ENCODE peak calls at places on chromosomes 2 and 18, in six cellular contexts. P is right cardiac atrium, C is SJCRH30, R is cardiac fibroblast, M is ovary, K is breast epithelium. L is an unnamed sample.

GRCh38 chr2:238864207-238865014 is 16.5 kb downstream of the TWIST2 start:
- DNase-seq in P (peak; percentile 90), C (peak; percentile 90), R (peak; percentile 98), M (peak; percentile 87), K (peak; percentile 81), L (peak; percentile 99)

GRCh38 chr2:160125828-160126227 is 63.4 kb upstream of the PLA2R1 start:
- DNase-seq in P (no peak), C (peak; percentile 79), R (no peak), M (no peak), K (no peak), L (no peak)

GRCh38 chr2:30484995-30485394 is 37.9 kb downstream of the LCLAT1 start:
- DNase-seq in P (no peak), C (no peak), R (no peak), M (no peak), K (no peak), L (no peak)

GRCh38 chr2:43086451-43087221 is 139.8 kb downstream of the ZFP36L2 start:
- DNase-seq in P (peak; percentile 79), C (peak; percentile 97), R (peak; percentile 100), M (peak; percentile 61), K (peak; percentile 93), L (peak; percentile 98)

GRCh38 chr2:70035344-70035844 is 51.9 kb upstream of the PCBP1 start:
- DNase-seq in P (no peak), C (no peak), R (no peak), M (no peak), K (no peak), L (no peak)

GRCh38 chr2:165633431-165633830 is 160.6 kb downstream of the GALNT3 start:
- DNase-seq in P (no peak), C (no peak), R (no peak), M (no peak), K (no peak), L (no peak)

GRCh38 chr2:32553829-32554432 is 73.9 kb upstream of the TTC27 start:
- DNase-seq in P (no peak), C (peak; percentile 72), R (peak; percentile 71), M (no peak), K (no peak), L (peak; percentile 57)

GRCh38 chr2:62231541-62231940 is 35.6 kb downstream of the B3GNT2 start:
- DNase-seq in P (no peak), C (no peak), R (no peak), M (no peak), K (no peak), L (no peak)

GRCh38 chr18:47036298-47036874 is 965 bp upstream of the ELOA2 start:
- DNase-seq in P (no peak), C (peak; percentile 55), R (peak; percentile 48), M (no peak), K (no peak), L (peak; percentile 43)

GRCh38 chr18:42182728-42183700 is 228.0 kb downstream of the PIK3C3 start:
- DNase-seq in P (no peak), C (peak; percentile 31), R (peak; percentile 18), M (no peak), K (no peak), L (no peak)

GRCh38 chr18:12155996-12156395 is 62.4 kb downstream of the ANKRD62 start:
- DNase-seq in P (no peak), C (no peak), R (no peak), M (no peak), K (no peak), L (peak; percentile 60)

GRCh38 chr2:9462872-9463697 is 11.3 kb upstream of the IAH1 start:
- DNase-seq in P (no peak), C (no peak), R (no peak), M (no peak), K (no peak), L (no peak)

GRCh38 chr2:39494784-39495251 is 57.7 kb upstream of the MAP4K3 start:
- DNase-seq in P (peak; percentile 22), C (peak; percentile 70), R (peak; percentile 99), M (no peak), K (no peak), L (peak; percentile 98)

GRCh38 chr2:6506311-6507258 is 359.1 kb downstream of the CMPK2 start:
- DNase-seq in P (no peak), C (peak; percentile 76), R (no peak), M (no peak), K (no peak), L (peak; percentile 84)

GRCh38 chr2:12271589-12271984 is 445.1 kb upstream of the TRIB2 start:
- DNase-seq in P (no peak), C (no peak), R (no peak), M (no peak), K (no peak), L (no peak)

GRCh38 chr2:217415316-217415715 is 555.5 kb upstream of the TNP1 start:
- DNase-seq in P (no peak), C (no peak), R (no peak), M (no peak), K (no peak), L (no peak)

GRCh38 chr2:96400049-96401000 is 64.8 kb downstream of the NCAPH start:
- DNase-seq in P (no peak), C (peak; percentile 56), R (no peak), M (no peak), K (no peak), L (no peak)

GRCh38 chr2:173175222-173175621 is 99.6 kb downstream of the MAP3K20 start:
- DNase-seq in P (no peak), C (no peak), R (peak; percentile 72), M (no peak), K (no peak), L (no peak)

GRCh38 chr2:188659656-188660406 is 314.3 kb upstream of the COL3A1 start:
- DNase-seq in P (no peak), C (peak; percentile 50), R (peak; percentile 90), M (no peak), K (no peak), L (peak; percentile 60)

GRCh38 chr2:86037141-86037794 is 68.4 kb downstream of the POLR1A start:
- DNase-seq in P (peak; percentile 86), C (no peak), R (peak; percentile 85), M (peak; percentile 79), K (peak; percentile 57), L (peak; percentile 95)

GRCh38 chr2:240239325-240239724 is 98.9 kb upstream of the OTOS start:
- DNase-seq in P (no peak), C (no peak), R (no peak), M (no peak), K (peak; percentile 8), L (no peak)

GRCh38 chr2:162075689-162076132 is 1.7 kb upstream of the DPP4 start:
- DNase-seq in P (no peak), C (no peak), R (peak; percentile 86), M (no peak), K (no peak), L (peak; percentile 83)

GRCh38 chr2:162072976-162073775 is 839 bp downstream of the DPP4 start:
- DNase-seq in P (no peak), C (no peak), R (peak; percentile 42), M (peak; percentile 29), K (no peak), L (no peak)

GRCh38 chr2:162073776-162074578 is at the start of gene DPP4:
- DNase-seq in P (peak; percentile 13), C (no peak), R (peak; percentile 36), M (peak; percentile 28), K (no peak), L (peak; percentile 71)

GRCh38 chr2:162074579-162074922 is 536 bp upstream of the DPP4 start:
- DNase-seq in P (no peak), C (no peak), R (peak; percentile 60), M (no peak), K (no peak), L (no peak)

DNA sequence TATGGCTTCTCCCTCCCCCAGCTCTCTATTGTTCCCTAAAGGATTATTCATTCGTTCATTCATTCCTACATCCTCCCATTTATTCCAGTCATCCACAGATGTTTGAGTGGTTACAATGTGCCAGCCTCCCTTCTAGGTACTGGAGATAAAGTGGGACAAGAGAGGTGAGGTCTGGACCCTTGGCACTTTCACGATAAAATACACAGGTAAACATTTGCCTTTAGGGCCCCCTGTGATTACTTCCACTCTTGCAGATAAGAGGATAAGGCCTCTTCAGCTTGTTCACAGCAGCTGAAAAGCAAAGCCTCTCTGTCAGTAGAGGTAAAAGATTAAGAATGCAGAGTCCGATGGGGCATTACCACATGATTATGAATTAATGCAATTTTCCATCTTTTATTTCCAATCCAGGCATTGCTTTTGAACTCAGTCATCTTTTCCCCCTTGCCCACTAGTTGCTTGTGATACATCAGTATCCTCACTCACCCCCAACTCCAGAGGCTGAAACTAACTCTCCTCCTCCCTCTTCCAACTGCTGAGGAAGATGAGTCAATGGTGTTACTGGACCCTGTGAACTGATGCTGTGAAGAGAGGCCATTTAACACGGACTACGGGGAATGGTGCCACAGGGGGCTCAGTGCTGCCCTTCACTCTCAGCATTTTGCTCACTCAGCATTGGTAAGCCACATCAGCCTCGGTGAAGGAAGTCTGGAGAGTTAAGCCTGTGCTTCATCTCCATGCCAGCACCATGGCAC is 1.1 kb upstream of the DPP4 start:
- DNase-seq in P (no peak), C (no peak), R (peak; percentile 77), M (no peak), K (no peak), L (peak; percentile 68)
- H3K4me3 ChIP-seq in P (no peak overlapping the region), C (no peak overlapping the region), R (no peak overlapping the region), M (no peak overlapping the region), K (no peak overlapping the region), L (no peak overlapping the region)

DNA sequence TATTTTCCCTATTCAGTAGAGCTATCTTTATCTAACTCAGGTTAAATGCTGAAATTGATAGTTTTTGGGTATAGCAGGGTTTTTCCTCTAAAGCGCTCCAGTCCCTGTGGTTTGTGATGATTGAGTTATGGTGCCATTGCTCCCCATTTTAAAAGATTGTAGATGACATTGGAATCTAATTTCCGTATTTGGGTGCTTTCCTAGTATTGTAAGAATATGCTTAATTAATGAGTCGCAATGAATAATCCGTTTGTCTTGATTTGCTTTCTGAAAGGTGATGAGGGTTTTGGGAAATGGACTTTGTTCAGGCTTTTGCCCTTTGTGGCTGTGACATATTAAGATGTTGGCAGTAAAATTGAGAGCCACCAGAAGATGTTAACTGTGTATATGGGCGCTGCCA is 3.9 kb downstream of the RPS7 start:
- DNase-seq in P (no peak), C (no peak), R (no peak), M (no peak), K (no peak), L (no peak)
- H3K4me3 ChIP-seq in P (no peak overlapping the region), C (no peak overlapping the region), R (peak overlapping the region; percentile 13), M (no peak overlapping the region), K (no peak overlapping the region), L (peak overlapping the region; percentile 5)

GRCh38 chr2:174635015-174635593 is 37.5 kb upstream of the WIPF1 start:
- DNase-seq in P (no peak), C (no peak), R (no peak), M (no peak), K (no peak), L (no peak)

GRCh38 chr2:174633621-174633927 is 36.0 kb upstream of the WIPF1 start:
- DNase-seq in P (no peak), C (no peak), R (no peak), M (no peak), K (no peak), L (no peak)

GRCh38 chr2:174631009-174631981 is 33.7 kb upstream of the WIPF1 start:
- DNase-seq in P (no peak), C (no peak), R (peak; percentile 92), M (no peak), K (no peak), L (peak; percentile 76)

GRCh38 chr2:174634130-174635014 is 36.8 kb upstream of the WIPF1 start:
- DNase-seq in P (peak; percentile 16), C (no peak), R (no peak), M (no peak), K (no peak), L (peak; percentile 50)

GRCh38 chr2:174632847-174633620 is 35.4 kb upstream of the WIPF1 start:
- DNase-seq in P (no peak), C (no peak), R (no peak), M (no peak), K (no peak), L (peak; percentile 36)
- H3K4me3 ChIP-seq in P (peak overlapping the region; percentile 35), C (no peak overlapping the region), R (no peak overlapping the region), M (peak overlapping the region; percentile 12), K (peak overlapping the region; percentile 28), L (peak overlapping the region; percentile 42)

GRCh38 chr2:202249521-202249850 is 11.1 kb upstream of the SUMO1 start:
- DNase-seq in P (no peak), C (no peak), R (peak; percentile 25), M (no peak), K (no peak), L (no peak)
- H3K4me3 ChIP-seq in P (no peak overlapping the region), C (no peak overlapping the region), R (no peak overlapping the region), M (no peak overlapping the region), K (no peak overlapping the region), L (no peak overlapping the region)